ENCODE peak calls at places on chromosomes 6 and 20, in seven cellular contexts. One of them, this sample, is unnamed.

GRCh38 chr20:17128206-17128605 is 98.6 kb upstream of the PCSK2 start:
- DNase-seq in A673: no peak
- DNase-seq in SK-N-SH: no peak
- DNase-seq in ovary: no peak
- DNase-seq in fibroblast of mammary gland: no peak
- DNase-seq in breast epithelium: no peak
- DNase-seq in mammary epithelial cell: no peak
- DNase-seq in this sample: no peak

GRCh38 chr6:37612475-37612874 is 85.2 kb downstream of the MDGA1 start:
- DNase-seq in SK-N-SH: no peak
- DNase-seq in ovary: no peak
- DNase-seq in fibroblast of mammary gland: peak; percentile 9
- DNase-seq in breast epithelium: no peak
- DNase-seq in A673: no peak
- DNase-seq in mammary epithelial cell: peak; percentile 14
- DNase-seq in this sample: no peak

GRCh38 chr20:10761786-10762185 is 88.0 kb upstream of the JAG1 start:
- DNase-seq in fibroblast of mammary gland: no peak
- DNase-seq in breast epithelium: no peak
- DNase-seq in mammary epithelial cell: no peak
- DNase-seq in SK-N-SH: no peak
- DNase-seq in A673: no peak
- DNase-seq in ovary: no peak
- DNase-seq in this sample: peak; percentile 49

GRCh38 chr6:119076173-119076965 is 2.1 kb downstream of the FAM184A start:
- DNase-seq in A673: no peak
- DNase-seq in ovary: no peak
- DNase-seq in breast epithelium: no peak
- DNase-seq in SK-N-SH: no peak
- DNase-seq in fibroblast of mammary gland: no peak
- DNase-seq in mammary epithelial cell: no peak
- DNase-seq in this sample: no peak

GRCh38 chr6:159988983-159989454 is 20.1 kb downstream of the IGF2R start:
- DNase-seq in mammary epithelial cell: no peak
- DNase-seq in breast epithelium: no peak
- DNase-seq in fibroblast of mammary gland: peak; percentile 81
- DNase-seq in ovary: no peak
- DNase-seq in A673: no peak
- DNase-seq in SK-N-SH: no peak
- DNase-seq in this sample: no peak

GRCh38 chr6:66556936-66557335 is 849.9 kb upstream of the EYS start:
- DNase-seq in A673: peak; percentile 18
- DNase-seq in ovary: no peak
- DNase-seq in fibroblast of mammary gland: no peak
- DNase-seq in mammary epithelial cell: no peak
- DNase-seq in breast epithelium: no peak
- DNase-seq in SK-N-SH: no peak
- DNase-seq in this sample: no peak

GRCh38 chr6:144820270-144820669 is 535.1 kb downstream of the UTRN start:
- DNase-seq in SK-N-SH: no peak
- DNase-seq in breast epithelium: no peak
- DNase-seq in fibroblast of mammary gland: no peak
- DNase-seq in ovary: no peak
- DNase-seq in A673: no peak
- DNase-seq in mammary epithelial cell: no peak
- DNase-seq in this sample: no peak

GRCh38 chr6:152034631-152035030 is 227.1 kb downstream of the ESR1 start:
- DNase-seq in SK-N-SH: no peak
- DNase-seq in breast epithelium: no peak
- DNase-seq in mammary epithelial cell: no peak
- DNase-seq in ovary: no peak
- DNase-seq in A673: no peak
- DNase-seq in fibroblast of mammary gland: no peak
- DNase-seq in this sample: no peak

GRCh38 chr6:47780510-47781356 is 1.1 kb upstream of the OPN5 start:
- DNase-seq in mammary epithelial cell: peak; percentile 73
- DNase-seq in ovary: no peak
- DNase-seq in A673: peak; percentile 68
- DNase-seq in SK-N-SH: peak; percentile 23
- DNase-seq in breast epithelium: no peak
- DNase-seq in fibroblast of mammary gland: peak; percentile 73
- DNase-seq in this sample: peak; percentile 53

GRCh38 chr6:11069760-11070159 is 23.9 kb upstream of the SMIM13 start:
- DNase-seq in fibroblast of mammary gland: no peak
- DNase-seq in SK-N-SH: no peak
- DNase-seq in A673: no peak
- DNase-seq in breast epithelium: no peak
- DNase-seq in ovary: no peak
- DNase-seq in mammary epithelial cell: peak; percentile 42
- DNase-seq in this sample: no peak

GRCh38 chr6:47376930-47377329 is 67.2 kb upstream of the TNFRSF21 start:
- DNase-seq in mammary epithelial cell: no peak
- DNase-seq in breast epithelium: no peak
- DNase-seq in fibroblast of mammary gland: no peak
- DNase-seq in SK-N-SH: no peak
- DNase-seq in A673: no peak
- DNase-seq in ovary: no peak
- DNase-seq in this sample: no peak

GRCh38 chr6:42369568-42369967 is 82.2 kb downstream of the TRERF1 start:
- DNase-seq in SK-N-SH: no peak
- DNase-seq in ovary: no peak
- DNase-seq in fibroblast of mammary gland: no peak
- DNase-seq in breast epithelium: no peak
- DNase-seq in A673: no peak
- DNase-seq in mammary epithelial cell: peak; percentile 6
- DNase-seq in this sample: no peak

GRCh38 chr20:21509597-21510331 is 4.1 kb downstream of the NKX2-2 start:
- DNase-seq in fibroblast of mammary gland: peak; percentile 63
- DNase-seq in mammary epithelial cell: no peak
- DNase-seq in ovary: no peak
- DNase-seq in SK-N-SH: peak; percentile 39
- DNase-seq in A673: peak; percentile 97
- DNase-seq in breast epithelium: no peak
- DNase-seq in this sample: no peak

GRCh38 chr6:128079026-128079425 is 178.2 kb upstream of the THEMIS start:
- DNase-seq in SK-N-SH: no peak
- DNase-seq in mammary epithelial cell: no peak
- DNase-seq in A673: no peak
- DNase-seq in fibroblast of mammary gland: peak; percentile 3
- DNase-seq in breast epithelium: no peak
- DNase-seq in ovary: no peak
- DNase-seq in this sample: no peak

GRCh38 chr20:53330744-53331143 is 262.9 kb downstream of the ZNF217 start:
- DNase-seq in ovary: no peak
- DNase-seq in breast epithelium: no peak
- DNase-seq in fibroblast of mammary gland: peak; percentile 16
- DNase-seq in A673: no peak
- DNase-seq in mammary epithelial cell: no peak
- DNase-seq in SK-N-SH: no peak
- DNase-seq in this sample: no peak

GRCh38 chr6:70666726-70667125 is 957 bp upstream of the SMAP1 start:
- DNase-seq in breast epithelium: no peak
- DNase-seq in fibroblast of mammary gland: no peak
- DNase-seq in mammary epithelial cell: no peak
- DNase-seq in ovary: no peak
- DNase-seq in SK-N-SH: no peak
- DNase-seq in A673: no peak
- DNase-seq in this sample: no peak

GRCh38 chr6:85458184-85458583 is 8.3 kb downstream of the NT5E start:
- DNase-seq in breast epithelium: no peak
- DNase-seq in fibroblast of mammary gland: no peak
- DNase-seq in mammary epithelial cell: no peak
- DNase-seq in SK-N-SH: no peak
- DNase-seq in ovary: no peak
- DNase-seq in A673: no peak
- DNase-seq in this sample: no peak

GRCh38 chr6:16819752-16820151 is 58.5 kb upstream of the ATXN1 start:
- DNase-seq in fibroblast of mammary gland: peak; percentile 52
- DNase-seq in A673: peak; percentile 41
- DNase-seq in mammary epithelial cell: no peak
- DNase-seq in SK-N-SH: no peak
- DNase-seq in breast epithelium: no peak
- DNase-seq in ovary: no peak
- DNase-seq in this sample: no peak

GRCh38 chr20:23125625-23126191 is 39.6 kb upstream of the CD93 start:
- DNase-seq in mammary epithelial cell: no peak
- DNase-seq in fibroblast of mammary gland: peak; percentile 96
- DNase-seq in breast epithelium: no peak
- DNase-seq in SK-N-SH: no peak
- DNase-seq in ovary: no peak
- DNase-seq in A673: no peak
- DNase-seq in this sample: no peak

GRCh38 chr20:48866936-48867335 is 39.1 kb upstream of the PREX1 start:
- DNase-seq in fibroblast of mammary gland: no peak
- DNase-seq in ovary: no peak
- DNase-seq in mammary epithelial cell: no peak
- DNase-seq in A673: no peak
- DNase-seq in breast epithelium: no peak
- DNase-seq in SK-N-SH: no peak
- DNase-seq in this sample: no peak

DNA sequence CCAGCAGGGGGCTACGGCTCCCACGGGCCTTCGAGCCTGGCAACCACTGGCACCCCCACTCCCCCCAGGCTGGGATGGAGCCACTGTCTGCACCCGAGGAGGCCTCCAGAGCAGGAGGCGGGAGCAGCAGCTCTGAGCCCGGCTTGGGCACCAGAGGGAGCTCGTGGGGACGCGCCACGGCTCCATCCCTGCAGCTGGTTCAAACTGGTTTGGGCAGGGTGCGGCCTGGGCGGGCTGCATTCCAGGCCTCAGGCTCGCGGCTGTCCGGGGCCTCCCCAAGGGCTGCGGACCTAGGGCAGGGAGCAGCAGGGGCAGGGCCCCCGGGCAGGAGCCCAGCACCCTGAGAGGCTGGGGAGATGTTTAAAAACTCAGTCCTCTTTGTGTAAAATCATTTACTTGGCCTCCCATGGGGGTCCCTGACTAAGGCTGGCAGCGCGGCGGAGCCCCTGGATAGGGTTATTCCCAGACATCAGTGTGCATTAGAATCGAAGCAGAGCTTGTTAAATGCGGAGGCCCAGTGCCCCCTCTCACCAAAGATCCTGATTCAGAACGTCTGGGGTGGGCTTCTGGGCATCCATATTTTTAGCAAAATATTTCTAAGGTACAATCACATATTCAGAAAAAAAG is 4.1 kb upstream of the BCAS4 start:
- DNase-seq in fibroblast of mammary gland: peak; percentile 87
- DNase-seq in A673: peak; percentile 94
- DNase-seq in ovary: peak; percentile 92
- DNase-seq in SK-N-SH: peak; percentile 94
- DNase-seq in mammary epithelial cell: peak; percentile 83
- DNase-seq in breast epithelium: peak; percentile 82
- DNase-seq in this sample: peak; percentile 60
- H3K4me3 ChIP-seq in fibroblast of mammary gland: no peak overlapping the region
- H3K4me3 ChIP-seq in A673: no peak overlapping the region
- H3K4me3 ChIP-seq in ovary: no peak overlapping the region
- H3K4me3 ChIP-seq in SK-N-SH: no peak overlapping the region
- H3K4me3 ChIP-seq in mammary epithelial cell: no peak overlapping the region
- H3K4me3 ChIP-seq in breast epithelium: peak overlapping the region; percentile 8
- H3K4me3 ChIP-seq in this sample: no peak overlapping the region

GRCh38 chr20:44053046-44053445 is 133.9 kb downstream of the JPH2 start:
- DNase-seq in SK-N-SH: no peak
- DNase-seq in ovary: no peak
- DNase-seq in breast epithelium: no peak
- DNase-seq in fibroblast of mammary gland: no peak
- DNase-seq in mammary epithelial cell: no peak
- DNase-seq in A673: no peak
- DNase-seq in this sample: no peak
- H3K4me3 ChIP-seq in SK-N-SH: no peak overlapping the region
- H3K4me3 ChIP-seq in ovary: no peak overlapping the region
- H3K4me3 ChIP-seq in breast epithelium: no peak overlapping the region
- H3K4me3 ChIP-seq in fibroblast of mammary gland: no peak overlapping the region
- H3K4me3 ChIP-seq in mammary epithelial cell: no peak overlapping the region
- H3K4me3 ChIP-seq in A673: no peak overlapping the region
- H3K4me3 ChIP-seq in this sample: no peak overlapping the region

GRCh38 chr6:167104388-167104787 is 18.5 kb upstream of the CCR6 start:
- DNase-seq in ovary: no peak
- DNase-seq in mammary epithelial cell: no peak
- DNase-seq in fibroblast of mammary gland: no peak
- DNase-seq in breast epithelium: no peak
- DNase-seq in A673: no peak
- DNase-seq in SK-N-SH: no peak
- DNase-seq in this sample: no peak

GRCh38 chr6:167106401-167106800 is 16.5 kb upstream of the CCR6 start:
- DNase-seq in SK-N-SH: no peak
- DNase-seq in fibroblast of mammary gland: no peak
- DNase-seq in A673: no peak
- DNase-seq in breast epithelium: no peak
- DNase-seq in ovary: no peak
- DNase-seq in mammary epithelial cell: no peak
- DNase-seq in this sample: no peak

GRCh38 chr6:167107787-167108186 is 15.1 kb upstream of the CCR6 start:
- DNase-seq in breast epithelium: no peak
- DNase-seq in A673: no peak
- DNase-seq in mammary epithelial cell: no peak
- DNase-seq in SK-N-SH: no peak
- DNase-seq in fibroblast of mammary gland: no peak
- DNase-seq in ovary: no peak
- DNase-seq in this sample: no peak

GRCh38 chr6:167103041-167103816 is 19.7 kb upstream of the CCR6 start:
- DNase-seq in fibroblast of mammary gland: no peak
- DNase-seq in breast epithelium: no peak
- DNase-seq in mammary epithelial cell: no peak
- DNase-seq in SK-N-SH: no peak
- DNase-seq in A673: no peak
- DNase-seq in ovary: no peak
- DNase-seq in this sample: no peak

GRCh38 chr6:167105060-167105459 is 17.8 kb upstream of the CCR6 start:
- DNase-seq in A673: no peak
- DNase-seq in SK-N-SH: no peak
- DNase-seq in breast epithelium: no peak
- DNase-seq in mammary epithelial cell: no peak
- DNase-seq in fibroblast of mammary gland: no peak
- DNase-seq in ovary: no peak
- DNase-seq in this sample: no peak
- H3K4me3 ChIP-seq in A673: no peak overlapping the region
- H3K4me3 ChIP-seq in SK-N-SH: no peak overlapping the region
- H3K4me3 ChIP-seq in breast epithelium: no peak overlapping the region
- H3K4me3 ChIP-seq in mammary epithelial cell: no peak overlapping the region
- H3K4me3 ChIP-seq in fibroblast of mammary gland: no peak overlapping the region
- H3K4me3 ChIP-seq in ovary: no peak overlapping the region
- H3K4me3 ChIP-seq in this sample: no peak overlapping the region

GRCh38 chr6:56328366-56328765 is 81.0 kb upstream of the COL21A1 start:
- DNase-seq in ovary: no peak
- DNase-seq in breast epithelium: no peak
- DNase-seq in SK-N-SH: no peak
- DNase-seq in mammary epithelial cell: no peak
- DNase-seq in A673: no peak
- DNase-seq in fibroblast of mammary gland: no peak
- DNase-seq in this sample: no peak

GRCh38 chr6:56324396-56324795 is 77.0 kb upstream of the COL21A1 start:
- DNase-seq in A673: no peak
- DNase-seq in breast epithelium: no peak
- DNase-seq in fibroblast of mammary gland: no peak
- DNase-seq in ovary: no peak
- DNase-seq in mammary epithelial cell: no peak
- DNase-seq in SK-N-SH: no peak
- DNase-seq in this sample: no peak

GRCh38 chr6:56334937-56335336 is 87.6 kb upstream of the COL21A1 start:
- DNase-seq in fibroblast of mammary gland: peak; percentile 97
- DNase-seq in mammary epithelial cell: peak; percentile 84
- DNase-seq in SK-N-SH: no peak
- DNase-seq in A673: no peak
- DNase-seq in breast epithelium: no peak
- DNase-seq in ovary: no peak
- DNase-seq in this sample: no peak

GRCh38 chr6:56329296-56330050 is 82.1 kb upstream of the COL21A1 start:
- DNase-seq in mammary epithelial cell: no peak
- DNase-seq in SK-N-SH: no peak
- DNase-seq in ovary: no peak
- DNase-seq in breast epithelium: no peak
- DNase-seq in fibroblast of mammary gland: peak; percentile 64
- DNase-seq in A673: no peak
- DNase-seq in this sample: peak; percentile 23
- H3K4me3 ChIP-seq in mammary epithelial cell: no peak overlapping the region
- H3K4me3 ChIP-seq in SK-N-SH: no peak overlapping the region
- H3K4me3 ChIP-seq in ovary: no peak overlapping the region
- H3K4me3 ChIP-seq in breast epithelium: no peak overlapping the region
- H3K4me3 ChIP-seq in fibroblast of mammary gland: no peak overlapping the region
- H3K4me3 ChIP-seq in A673: no peak overlapping the region
- H3K4me3 ChIP-seq in this sample: no peak overlapping the region

This sample was measured in astrocyte of the cerebellum.